ENCODE peak calls at places on chromosomes 1 and 21, in six cellular contexts. One of them, this sample, is unnamed.

GRCh38 chr1:117659565-117660264 is 53.9 kb downstream of the TENT5C start:
- DNase-seq in tibial artery: no peak
- DNase-seq in lower lobe of right lung: no peak
- DNase-seq in psoas muscle: no peak
- DNase-seq in BE2C: no peak
- DNase-seq in ovary: no peak
- DNase-seq in this sample: no peak

GRCh38 chr1:89760496-89760895 is 60.3 kb upstream of the LRRC8D start:
- DNase-seq in psoas muscle: no peak
- DNase-seq in BE2C: no peak
- DNase-seq in ovary: no peak
- DNase-seq in tibial artery: no peak
- DNase-seq in lower lobe of right lung: no peak
- DNase-seq in this sample: no peak

GRCh38 chr1:17640411-17640810 is 100.9 kb downstream of the ARHGEF10L start:
- DNase-seq in psoas muscle: no peak
- DNase-seq in ovary: no peak
- DNase-seq in tibial artery: no peak
- DNase-seq in BE2C: no peak
- DNase-seq in lower lobe of right lung: no peak
- DNase-seq in this sample: no peak

GRCh38 chr1:188782220-188782841 is 1695.3 kb downstream of the BRINP3 start:
- DNase-seq in BE2C: peak; percentile 44
- DNase-seq in ovary: no peak
- DNase-seq in tibial artery: no peak
- DNase-seq in lower lobe of right lung: no peak
- DNase-seq in psoas muscle: no peak
- DNase-seq in this sample: no peak

GRCh38 chr1:228292609-228292911 is 84.7 kb downstream of the OBSCN start:
- DNase-seq in lower lobe of right lung: no peak
- DNase-seq in BE2C: no peak
- DNase-seq in ovary: peak; percentile 26
- DNase-seq in psoas muscle: no peak
- DNase-seq in tibial artery: no peak
- DNase-seq in this sample: no peak

GRCh38 chr21:46097826-46098286 is at the start of gene COL6A2:
- DNase-seq in lower lobe of right lung: peak; percentile 55
- DNase-seq in psoas muscle: peak; percentile 74
- DNase-seq in ovary: peak; percentile 89
- DNase-seq in tibial artery: peak; percentile 62
- DNase-seq in BE2C: peak; percentile 71
- DNase-seq in this sample: peak; percentile 86

GRCh38 chr1:203200059-203200553 is 13.6 kb upstream of the CHI3L1 start:
- DNase-seq in lower lobe of right lung: no peak
- DNase-seq in tibial artery: peak; percentile 50
- DNase-seq in BE2C: no peak
- DNase-seq in ovary: no peak
- DNase-seq in psoas muscle: no peak
- DNase-seq in this sample: no peak

GRCh38 chr1:237416924-237417655 is 375.1 kb downstream of the RYR2 start:
- DNase-seq in tibial artery: no peak
- DNase-seq in BE2C: no peak
- DNase-seq in ovary: no peak
- DNase-seq in lower lobe of right lung: no peak
- DNase-seq in psoas muscle: no peak
- DNase-seq in this sample: no peak

GRCh38 chr1:207603777-207604176 is 41.2 kb upstream of the CR1L start:
- DNase-seq in BE2C: no peak
- DNase-seq in ovary: no peak
- DNase-seq in tibial artery: no peak
- DNase-seq in psoas muscle: no peak
- DNase-seq in lower lobe of right lung: no peak
- DNase-seq in this sample: no peak

GRCh38 chr1:184624051-184624450 is 130.6 kb downstream of the EDEM3 start:
- DNase-seq in tibial artery: peak; percentile 54
- DNase-seq in psoas muscle: no peak
- DNase-seq in BE2C: no peak
- DNase-seq in ovary: no peak
- DNase-seq in lower lobe of right lung: no peak
- DNase-seq in this sample: no peak

GRCh38 chr1:223175032-223175431 is 32.0 kb upstream of the TLR5 start:
- DNase-seq in BE2C: no peak
- DNase-seq in ovary: no peak
- DNase-seq in lower lobe of right lung: no peak
- DNase-seq in psoas muscle: no peak
- DNase-seq in tibial artery: no peak
- DNase-seq in this sample: no peak

GRCh38 chr1:29236993-29237905 is 927 bp downstream of the PTPRU start:
- DNase-seq in tibial artery: peak; percentile 45
- DNase-seq in psoas muscle: peak; percentile 76
- DNase-seq in lower lobe of right lung: peak; percentile 74
- DNase-seq in ovary: peak; percentile 79
- DNase-seq in BE2C: peak; percentile 40
- DNase-seq in this sample: peak; percentile 87

GRCh38 chr1:46203738-46204405 is 738 bp downstream of the LURAP1 start:
- DNase-seq in lower lobe of right lung: no peak
- DNase-seq in tibial artery: no peak
- DNase-seq in BE2C: no peak
- DNase-seq in psoas muscle: peak; percentile 39
- DNase-seq in ovary: no peak
- DNase-seq in this sample: no peak

GRCh38 chr21:44471996-44472395 is 16.7 kb downstream of the LRRC3 start:
- DNase-seq in lower lobe of right lung: no peak
- DNase-seq in BE2C: no peak
- DNase-seq in ovary: no peak
- DNase-seq in psoas muscle: no peak
- DNase-seq in tibial artery: no peak
- DNase-seq in this sample: no peak

GRCh38 chr1:233983811-233984210 is 79.3 kb downstream of the SLC35F3 start:
- DNase-seq in tibial artery: no peak
- DNase-seq in psoas muscle: no peak
- DNase-seq in lower lobe of right lung: no peak
- DNase-seq in ovary: no peak
- DNase-seq in BE2C: no peak
- DNase-seq in this sample: no peak

GRCh38 chr21:42465008-42465878 is 30.8 kb downstream of the RSPH1 start:
- DNase-seq in BE2C: no peak
- DNase-seq in lower lobe of right lung: no peak
- DNase-seq in tibial artery: no peak
- DNase-seq in psoas muscle: no peak
- DNase-seq in ovary: no peak
- DNase-seq in this sample: no peak

GRCh38 chr1:2003564-2004131 is at the start of gene CFAP74:
- DNase-seq in BE2C: peak; percentile 76
- DNase-seq in tibial artery: no peak
- DNase-seq in lower lobe of right lung: no peak
- DNase-seq in ovary: no peak
- DNase-seq in psoas muscle: no peak
- DNase-seq in this sample: no peak

GRCh38 chr1:91594383-91595065 is 93.9 kb downstream of the CDC7 start:
- DNase-seq in tibial artery: no peak
- DNase-seq in BE2C: no peak
- DNase-seq in ovary: no peak
- DNase-seq in lower lobe of right lung: no peak
- DNase-seq in psoas muscle: no peak
- DNase-seq in this sample: no peak

GRCh38 chr1:204417231-204417997 is 5.8 kb upstream of the PPP1R15B start:
- DNase-seq in BE2C: peak; percentile 60
- DNase-seq in ovary: no peak
- DNase-seq in lower lobe of right lung: peak; percentile 53
- DNase-seq in psoas muscle: peak; percentile 68
- DNase-seq in tibial artery: peak; percentile 85
- DNase-seq in this sample: peak; percentile 85

GRCh38 chr1:110210604-110211502 is 739 bp downstream of the KCNC4 start:
- DNase-seq in ovary: peak; percentile 70
- DNase-seq in BE2C: peak; percentile 60
- DNase-seq in psoas muscle: peak; percentile 66
- DNase-seq in lower lobe of right lung: peak; percentile 79
- DNase-seq in tibial artery: peak; percentile 47
- DNase-seq in this sample: peak; percentile 89

GRCh38 chr1:27021347-27022031 is 8.8 kb upstream of the TENT5B start:
- DNase-seq in psoas muscle: peak; percentile 5
- DNase-seq in ovary: no peak
- DNase-seq in tibial artery: no peak
- DNase-seq in lower lobe of right lung: no peak
- DNase-seq in BE2C: no peak
- DNase-seq in this sample: no peak

GRCh38 chr1:175673236-175674150 is 69.9 kb downstream of the TNR start:
- DNase-seq in BE2C: no peak
- DNase-seq in ovary: no peak
- DNase-seq in tibial artery: no peak
- DNase-seq in lower lobe of right lung: no peak
- DNase-seq in psoas muscle: no peak
- DNase-seq in this sample: no peak

GRCh38 chr1:121444096-121444495 is 259.3 kb downstream of the SRGAP2C start:
- DNase-seq in tibial artery: no peak
- DNase-seq in ovary: no peak
- DNase-seq in psoas muscle: no peak
- DNase-seq in BE2C: no peak
- DNase-seq in lower lobe of right lung: no peak
- DNase-seq in this sample: no peak

GRCh38 chr1:156776942-156777341 is 9.6 kb downstream of the PRCC start:
- DNase-seq in lower lobe of right lung: no peak
- DNase-seq in BE2C: no peak
- DNase-seq in tibial artery: no peak
- DNase-seq in psoas muscle: no peak
- DNase-seq in ovary: no peak
- DNase-seq in this sample: no peak

GRCh38 chr1:156772728-156773497 is 5.6 kb downstream of the PRCC start:
- DNase-seq in ovary: no peak
- DNase-seq in tibial artery: no peak
- DNase-seq in BE2C: peak; percentile 87
- DNase-seq in psoas muscle: no peak
- DNase-seq in lower lobe of right lung: no peak
- DNase-seq in this sample: no peak

GRCh38 chr1:156773607-156774006 is 6.3 kb downstream of the PRCC start:
- DNase-seq in psoas muscle: no peak
- DNase-seq in tibial artery: no peak
- DNase-seq in BE2C: no peak
- DNase-seq in lower lobe of right lung: no peak
- DNase-seq in ovary: no peak
- DNase-seq in this sample: no peak

GRCh38 chr1:156777573-156777972 is 10.2 kb downstream of the PRCC start:
- DNase-seq in psoas muscle: no peak
- DNase-seq in ovary: no peak
- DNase-seq in BE2C: no peak
- DNase-seq in lower lobe of right lung: no peak
- DNase-seq in tibial artery: no peak
- DNase-seq in this sample: no peak

GRCh38 chr1:156775799-156776198 is 8.5 kb downstream of the PRCC start:
- DNase-seq in lower lobe of right lung: no peak
- DNase-seq in ovary: no peak
- DNase-seq in psoas muscle: no peak
- DNase-seq in tibial artery: no peak
- DNase-seq in BE2C: no peak
- DNase-seq in this sample: no peak
- H3K4me3 ChIP-seq in lower lobe of right lung: no peak overlapping the region
- H3K4me3 ChIP-seq in ovary: no peak overlapping the region
- H3K4me3 ChIP-seq in psoas muscle: no peak overlapping the region
- H3K4me3 ChIP-seq in tibial artery: no peak overlapping the region
- H3K4me3 ChIP-seq in BE2C: no peak overlapping the region
- H3K4me3 ChIP-seq in this sample: no peak overlapping the region

GRCh38 chr1:119286587-119287181 is 81.9 kb upstream of the HAO2 start:
- DNase-seq in ovary: no peak
- DNase-seq in tibial artery: no peak
- DNase-seq in lower lobe of right lung: no peak
- DNase-seq in BE2C: peak; percentile 23
- DNase-seq in psoas muscle: no peak
- DNase-seq in this sample: no peak
- TF ChIP-seq CTCF in ovary: no peak
- TF ChIP-seq CTCF in tibial artery: no peak
- TF ChIP-seq CTCF in lower lobe of right lung: peak; percentile 37
- TF ChIP-seq CTCF in BE2C: peak; percentile 68
- TF ChIP-seq CTCF in psoas muscle: peak; percentile 27
- TF ChIP-seq CTCF in this sample: peak; percentile 79

GRCh38 chr1:111729271-111729921 is 9.8 kb downstream of the INKA2 start:
- DNase-seq in psoas muscle: peak; percentile 76
- DNase-seq in BE2C: no peak
- DNase-seq in ovary: no peak
- DNase-seq in tibial artery: no peak
- DNase-seq in lower lobe of right lung: no peak
- DNase-seq in this sample: no peak

GRCh38 chr1:111726311-111726710 is 12.9 kb downstream of the INKA2 start:
- DNase-seq in tibial artery: no peak
- DNase-seq in ovary: no peak
- DNase-seq in lower lobe of right lung: no peak
- DNase-seq in BE2C: no peak
- DNase-seq in psoas muscle: no peak
- DNase-seq in this sample: no peak

GRCh38 chr1:111723871-111724270 is 15.3 kb downstream of the INKA2 start:
- DNase-seq in ovary: no peak
- DNase-seq in lower lobe of right lung: no peak
- DNase-seq in tibial artery: no peak
- DNase-seq in psoas muscle: no peak
- DNase-seq in BE2C: no peak
- DNase-seq in this sample: no peak

GRCh38 chr1:111725192-111725591 is 14.0 kb downstream of the INKA2 start:
- DNase-seq in lower lobe of right lung: no peak
- DNase-seq in ovary: no peak
- DNase-seq in psoas muscle: peak; percentile 90
- DNase-seq in tibial artery: no peak
- DNase-seq in BE2C: no peak
- DNase-seq in this sample: no peak

GRCh38 chr1:111727056-111727455 is 12.1 kb downstream of the INKA2 start:
- DNase-seq in psoas muscle: no peak
- DNase-seq in lower lobe of right lung: no peak
- DNase-seq in ovary: no peak
- DNase-seq in BE2C: no peak
- DNase-seq in tibial artery: no peak
- DNase-seq in this sample: no peak
- H3K4me1 ChIP-seq in psoas muscle: peaks cover 78% of the 10 kb centered on the region
- H3K4me1 ChIP-seq in lower lobe of right lung: peaks cover 4% of the 10 kb centered on the region
- H3K4me1 ChIP-seq in ovary: peaks cover under 1% of the 10 kb centered on the region
- H3K4me1 ChIP-seq in BE2C: no peaks in the 10 kb centered on the region
- H3K4me1 ChIP-seq in tibial artery: peaks cover 33% of the 10 kb centered on the region
- H3K4me1 ChIP-seq in this sample: no peaks in the 10 kb centered on the region

GRCh38 chr1:209827384-209828261 is at the start of gene UTP25:
- DNase-seq in tibial artery: peak; percentile 90
- DNase-seq in lower lobe of right lung: peak; percentile 96
- DNase-seq in psoas muscle: peak; percentile 95
- DNase-seq in BE2C: peak; percentile 94
- DNase-seq in ovary: peak; percentile 95
- DNase-seq in this sample: peak; percentile 96

GRCh38 chr1:209825591-209826433 is 2.0 kb upstream of the UTP25 start:
- DNase-seq in ovary: no peak
- DNase-seq in tibial artery: no peak
- DNase-seq in BE2C: no peak
- DNase-seq in lower lobe of right lung: no peak
- DNase-seq in psoas muscle: no peak
- DNase-seq in this sample: no peak

GRCh38 chr1:209830722-209831121 is 3.0 kb downstream of the UTP25 start:
- DNase-seq in ovary: no peak
- DNase-seq in tibial artery: no peak
- DNase-seq in BE2C: no peak
- DNase-seq in psoas muscle: no peak
- DNase-seq in lower lobe of right lung: no peak
- DNase-seq in this sample: no peak

GRCh38 chr1:209831615-209832014 is 3.8 kb downstream of the UTP25 start:
- DNase-seq in ovary: no peak
- DNase-seq in lower lobe of right lung: no peak
- DNase-seq in BE2C: no peak
- DNase-seq in tibial artery: no peak
- DNase-seq in psoas muscle: no peak
- DNase-seq in this sample: no peak

GRCh38 chr1:209829716-209830115 is 1.9 kb downstream of the UTP25 start:
- DNase-seq in tibial artery: no peak
- DNase-seq in ovary: no peak
- DNase-seq in BE2C: no peak
- DNase-seq in lower lobe of right lung: no peak
- DNase-seq in psoas muscle: no peak
- DNase-seq in this sample: no peak
- H3K4me3 ChIP-seq in tibial artery: no peak overlapping the region
- H3K4me3 ChIP-seq in ovary: no peak overlapping the region
- H3K4me3 ChIP-seq in BE2C: peak overlapping the region; percentile 77
- H3K4me3 ChIP-seq in lower lobe of right lung: no peak overlapping the region
- H3K4me3 ChIP-seq in psoas muscle: no peak overlapping the region
- H3K4me3 ChIP-seq in this sample: no peak overlapping the region

This sample was measured in kidney.